ENCODE peak calls at places on chromosomes 3 and 15, in six cellular contexts. W is mesendoderm, M is neuronal stem cell, V is trophoblast cell, Q is mesenchymal stem cell, P is IMR-90. U is an unnamed sample.

GRCh38 chr15:100433304-100433703 is 91.5 kb upstream of the ADAMTS17 start:
- DNase-seq in P (no peak), M (no peak), Q (no peak), V (no peak), W (no peak), U (no peak)

GRCh38 chr3:159077860-159078259 is 276.0 kb downstream of the MFSD1 start:
- DNase-seq in P (peak), M (no peak), Q (peak), V (peak), W (peak), U (no peak)

GRCh38 chr15:96337991-96338771 is 7.7 kb downstream of the NR2F2 start:
- DNase-seq in M (no peak), P (no peak), W (no peak), Q (peak), V (no peak), U (no peak)

GRCh38 chr3:56547486-56547885 is 9.5 kb upstream of the CCDC66 start:
- DNase-seq in V (no peak), M (no peak), Q (no peak), P (no peak), W (no peak), U (no peak)

GRCh38 chr3:58433400-58434169 is at the start of gene PDHB:
- DNase-seq in M (peak), P (peak), W (peak), V (peak), Q (peak), U (peak)

GRCh38 chr3:57091471-57091870 is 31.0 kb downstream of the SPATA12 start:
- DNase-seq in M (no peak), Q (peak), P (peak), V (no peak), W (no peak), U (no peak)

GRCh38 chr3:138384971-138385370 is 36.6 kb downstream of the MRAS start:
- DNase-seq in W (no peak), P (no peak), V (no peak), M (no peak), Q (no peak), U (no peak)

GRCh38 chr3:167559922-167560321 is 86.1 kb upstream of the SERPINI2 start:
- DNase-seq in M (no peak), Q (no peak), W (peak), P (no peak), V (no peak), U (no peak)

GRCh38 chr3:192845196-192845855 is 72.3 kb downstream of the MB21D2 start:
- DNase-seq in Q (peak), P (peak), W (no peak), V (no peak), M (no peak), U (no peak)

GRCh38 chr3:55947406-55947805 is 460.3 kb upstream of the WNT5A start:
- DNase-seq in M (no peak), W (no peak), V (no peak), Q (no peak), P (no peak), U (no peak)

DNA sequence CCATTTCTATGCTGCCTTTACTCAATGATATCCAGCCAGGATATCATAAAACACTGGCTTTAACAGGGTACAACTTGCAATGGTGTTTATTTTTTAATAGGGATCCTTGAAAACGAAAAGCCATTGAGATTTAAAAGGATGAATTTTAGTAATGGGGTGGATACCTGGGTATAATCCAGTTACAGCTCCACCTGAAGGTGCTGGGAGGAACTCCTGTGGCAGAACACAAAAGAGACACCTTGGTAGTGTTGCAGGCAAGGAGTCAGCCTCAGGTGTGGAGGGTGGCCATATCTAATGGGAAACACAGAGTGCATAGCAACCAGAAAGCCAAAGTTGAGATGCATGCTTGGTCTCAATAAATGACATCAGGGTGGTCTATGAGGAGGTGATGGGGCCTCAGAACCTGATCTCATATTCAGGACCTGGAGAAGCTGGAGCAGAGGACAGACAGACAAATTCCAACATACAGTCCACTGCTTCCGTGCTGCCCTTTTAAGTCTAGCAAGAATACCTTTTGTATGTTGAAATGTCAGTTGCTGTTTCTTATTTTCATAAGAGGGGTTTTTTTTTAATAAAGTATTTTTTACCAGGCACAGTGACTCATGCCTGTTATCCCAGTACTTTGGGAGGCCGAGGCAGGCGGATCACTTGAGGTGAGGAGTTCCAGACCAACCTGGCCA is 12.0 kb upstream of the PAQR9 start:
- DNase-seq in M (no peak), P (no peak), W (peak), V (no peak), Q (no peak), U (peak)
- H3K18ac ChIP-seq in M (no peak), P (no peak), W (no peak), V (no peak), Q (no peak), U (no peak)

GRCh38 chr15:98556321-98556720 is 92.0 kb upstream of the IGF1R start:
- DNase-seq in V (no peak), Q (no peak), M (no peak), W (no peak), P (no peak), U (no peak)
- H3K18ac ChIP-seq in V (no peak), Q (no peak), M (no peak), W (no peak), P (no peak), U (no peak)

GRCh38 chr15:35071071-35071470 is 14.0 kb downstream of the NANOGP8 start:
- DNase-seq in M (no peak), Q (no peak), V (no peak), W (no peak), P (no peak), U (no peak)

GRCh38 chr15:35066094-35066493 is 19.0 kb downstream of the NANOGP8 start:
- DNase-seq in M (no peak), W (no peak), Q (no peak), P (no peak), V (no peak), U (no peak)

GRCh38 chr15:35067501-35068347 is 17.4 kb downstream of the NANOGP8 start:
- DNase-seq in P (no peak), Q (peak), W (peak), M (no peak), V (no peak), U (no peak)

DNA sequence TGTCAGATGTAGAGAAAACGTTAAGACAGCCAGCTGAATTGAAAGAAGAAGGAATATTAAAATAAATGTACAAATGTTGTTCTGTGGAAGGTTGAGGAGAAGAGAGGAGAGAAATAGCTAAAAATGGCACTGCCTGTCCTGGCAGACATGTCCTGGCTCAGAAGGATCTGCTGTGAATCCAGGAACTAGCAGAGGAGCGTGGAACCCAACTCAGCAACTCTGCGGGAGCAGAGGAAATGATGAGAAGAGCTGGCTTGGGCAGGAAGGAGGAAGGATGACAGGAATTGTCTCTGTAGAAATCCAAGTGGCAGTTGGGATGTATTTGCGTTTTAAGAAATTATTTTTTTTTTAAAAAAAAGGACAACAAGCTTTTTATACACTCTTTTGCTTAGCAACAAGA is 16.2 kb downstream of the NANOGP8 start:
- DNase-seq in Q (no peak), V (no peak), W (no peak), P (no peak), M (no peak), U (no peak)
- H3K18ac ChIP-seq in Q (peak), V (no peak), W (no peak), P (no peak), M (no peak), U (no peak)

GRCh38 chr15:25848769-25849430 is 14.2 kb downstream of the ATP10A start:
- DNase-seq in P (no peak), W (no peak), Q (no peak), V (no peak), M (no peak), U (no peak)
- H3K18ac ChIP-seq in P (no peak), W (no peak), Q (no peak), V (no peak), M (no peak), U (no peak)

GRCh38 chr15:69159805-69160140 is 662 bp upstream of the GLCE start:
- DNase-seq in Q (no peak), M (no peak), W (no peak), V (no peak), P (no peak), U (no peak)
- H3K18ac ChIP-seq in Q (peak), M (no peak), W (peak), V (peak), P (peak), U (no peak)

GRCh38 chr3:10226293-10226692 is 22.0 kb upstream of the TATDN2 start:
- DNase-seq in P (no peak), M (no peak), W (no peak), V (no peak), Q (no peak), U (peak)
- H3K18ac ChIP-seq in P (no peak), M (no peak), W (no peak), V (no peak), Q (no peak), U (peak)

GRCh38 chr3:189430166-189430565 is 201.0 kb upstream of the TP63 start:
- DNase-seq in V (no peak), P (no peak), Q (no peak), W (no peak), M (no peak), U (no peak)
- H3K18ac ChIP-seq in V (no peak), P (no peak), Q (no peak), W (no peak), M (no peak), U (no peak)